ENCODE peak calls at places on chromosomes 16 and 17, in six cellular contexts. V is A172; L is stimulated activated CD4-positive, alpha-beta T cell treated with anti-CD3 and anti-CD28 coated beads, Interleukin-12 subunit alpha, Interleukin-12 subunit beta, amount 100 ng/mL, for 48 hours; B is AG10803; S is NCI-H774; J is CD8-positive, alpha-beta T cell. D is an unnamed sample.

GRCh38 chr17:28899212-28899815 is 1.8 kb upstream of the FLOT2 start:
- DNase-seq in L (no peak), S (no peak), B (no peak), V (no peak), J (no peak), D (no peak)

GRCh38 chr16:54287018-54287757 is 601 bp upstream of the IRX3 start:
- DNase-seq in J (no peak), S (no peak), L (no peak), B (peak), V (no peak), D (no peak)

GRCh38 chr16:88799569-88800276 is 3.9 kb upstream of the CDT1 start:
- DNase-seq in V (no peak), L (no peak), J (no peak), B (no peak), S (no peak), D (no peak)

GRCh38 chr17:75688209-75688771 is 21.2 kb downstream of the SAP30BP start:
- DNase-seq in J (no peak), B (peak), V (no peak), L (no peak), S (no peak), D (no peak)

GRCh38 chr17:3968886-3969524 is 4.8 kb upstream of the ATP2A3 start:
- DNase-seq in J (no peak), L (no peak), S (no peak), B (no peak), V (no peak), D (no peak)

GRCh38 chr16:23132921-23133532 is 16.2 kb downstream of the USP31 start:
- DNase-seq in V (no peak), S (no peak), L (no peak), J (no peak), B (peak), D (no peak)

GRCh38 chr17:64534187-64534586 is 27.4 kb downstream of the CEP95 start:
- DNase-seq in B (no peak), L (no peak), S (no peak), V (peak), J (no peak), D (no peak)

GRCh38 chr16:85847681-85848601 is 48.4 kb downstream of the COX4I1 start:
- DNase-seq in S (no peak), J (no peak), L (no peak), V (no peak), B (no peak), D (no peak)

GRCh38 chr16:8867483-8868271 is 1.1 kb downstream of the CARHSP1 start:
- DNase-seq in L (no peak), J (no peak), S (no peak), V (no peak), B (no peak), D (no peak)